ENCODE peak calls at places on chromosomes 5 and 9, in six cellular contexts. R, N, L, B, A and D are unnamed samples.

GRCh38 chr5:137566118-137566541 is 67.0 kb upstream of the SPOCK1 start:
- ATAC-seq in R (no peak), N (no peak), L (no peak), B (no peak), A (no peak), D (no peak)

GRCh38 chr9:88237454-88238280 is 99.4 kb upstream of the SPATA31C2 start:
- ATAC-seq in R (no peak), N (no peak), L (no peak), B (no peak), A (no peak), D (no peak)

GRCh38 chr5:67192719-67193464 is 3.7 kb downstream of the CD180 start:
- ATAC-seq in R (no peak), N (no peak), L (no peak), B (no peak), A (peak; percentile 49), D (peak; percentile 20)

GRCh38 chr5:132998553-132998952 is 27.8 kb downstream of the ZCCHC10 start:
- ATAC-seq in R (no peak), N (no peak), L (no peak), B (no peak), A (no peak), D (no peak)

GRCh38 chr5:90558344-90559192 is at the start of gene ADGRV1:
- ATAC-seq in R (peak; percentile 85), N (peak; percentile 99), L (peak; percentile 98), B (peak; percentile 93), A (peak; percentile 37), D (peak; percentile 67)

GRCh38 chr9:126834672-126835071 is 25.8 kb upstream of the ZBTB34 start:
- ATAC-seq in R (no peak), N (no peak), L (no peak), B (no peak), A (no peak), D (no peak)

GRCh38 chr5:170287532-170287931 is 10.0 kb downstream of the LCP2 start:
- ATAC-seq in R (no peak), N (peak; percentile 57), L (no peak), B (no peak), A (no peak), D (peak; percentile 84)

GRCh38 chr5:132826424-132827082 is 3.9 kb downstream of the SHROOM1 start:
- ATAC-seq in R (no peak), N (no peak), L (no peak), B (no peak), A (no peak), D (no peak)

GRCh38 chr9:4167728-4168127 is 132.1 kb downstream of the GLIS3 start:
- ATAC-seq in R (peak; percentile 33), N (peak; percentile 41), L (no peak), B (no peak), A (no peak), D (no peak)

GRCh38 chr5:126046275-126046674 is 376.9 kb upstream of the GRAMD2B start:
- ATAC-seq in R (no peak), N (no peak), L (no peak), B (no peak), A (no peak), D (no peak)

GRCh38 chr5:126044931-126045565 is 378.2 kb upstream of the GRAMD2B start:
- ATAC-seq in R (no peak), N (no peak), L (no peak), B (no peak), A (no peak), D (no peak)

GRCh38 chr5:126043684-126044083 is 379.5 kb upstream of the GRAMD2B start:
- ATAC-seq in R (no peak), N (no peak), L (no peak), B (no peak), A (no peak), D (no peak)

GRCh38 chr5:126046996-126047395 is 376.2 kb upstream of the GRAMD2B start:
- ATAC-seq in R (no peak), N (no peak), L (no peak), B (no peak), A (no peak), D (no peak)

GRCh38 chr5:126044111-126044668 is 379.0 kb upstream of the GRAMD2B start:
- ATAC-seq in R (no peak), N (no peak), L (no peak), B (no peak), A (no peak), D (no peak)
- TF ChIP-seq EP300 in R (no peak), N (no peak), L (no peak), B (no peak), A (no peak), D (no peak)

GRCh38 chr9:129497837-129498450 is 123.0 kb downstream of the C9orf50 start:
- ATAC-seq in R (no peak), N (no peak), L (no peak), B (no peak), A (no peak), D (no peak)
- H3K4me3 ChIP-seq in R (peak overlapping the region; percentile 63), N (no peak overlapping the region), L (peak overlapping the region; percentile 79), B (no peak overlapping the region), A (no peak overlapping the region), D (peak overlapping the region; percentile 79)

GRCh38 chr5:72244862-72245371 is 75.1 kb downstream of the MRPS27 start:
- ATAC-seq in R (peak; percentile 92), N (no peak), L (peak; percentile 83), B (peak; percentile 92), A (peak; percentile 95), D (peak; percentile 34)

GRCh38 chr5:72246239-72246580 is 73.8 kb downstream of the MRPS27 start:
- ATAC-seq in R (no peak), N (no peak), L (no peak), B (peak; percentile 86), A (no peak), D (peak; percentile 55)

GRCh38 chr5:72248352-72249032 is 71.5 kb downstream of the MRPS27 start:
- ATAC-seq in R (peak; percentile 68), N (no peak), L (no peak), B (no peak), A (no peak), D (peak; percentile 65)

GRCh38 chr5:72245517-72246238 is 74.4 kb downstream of the MRPS27 start:
- ATAC-seq in R (no peak), N (no peak), L (no peak), B (peak; percentile 13), A (no peak), D (no peak)

DNA sequence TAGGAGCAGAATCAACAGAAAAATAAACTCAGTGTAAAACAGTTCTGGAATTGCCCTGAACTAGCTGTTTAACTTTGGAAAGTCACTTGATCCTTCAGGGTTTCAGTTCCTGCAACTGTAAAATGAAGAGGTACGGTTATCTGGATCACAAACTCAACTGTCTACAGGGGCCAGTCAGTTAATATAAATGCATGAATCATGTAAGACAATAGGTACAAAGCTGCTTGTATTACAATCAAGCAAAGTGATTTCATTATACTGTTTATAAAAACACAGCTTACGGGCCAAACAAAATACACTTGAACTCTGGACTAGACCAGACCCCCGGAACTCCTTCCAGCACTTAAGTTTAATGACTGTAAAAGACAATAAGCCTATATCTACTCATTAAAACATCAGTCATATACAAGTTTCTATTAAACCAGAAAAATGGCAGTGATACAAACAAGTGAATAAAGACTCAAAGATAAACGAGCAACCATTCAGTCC is 73.0 kb downstream of the MRPS27 start:
- ATAC-seq in R (no peak), N (no peak), L (no peak), B (peak; percentile 17), A (no peak), D (no peak)
- TF ChIP-seq POLR2A in R (no peak), N (no peak), L (no peak), B (no peak), A (no peak), D (no peak)

DNA sequence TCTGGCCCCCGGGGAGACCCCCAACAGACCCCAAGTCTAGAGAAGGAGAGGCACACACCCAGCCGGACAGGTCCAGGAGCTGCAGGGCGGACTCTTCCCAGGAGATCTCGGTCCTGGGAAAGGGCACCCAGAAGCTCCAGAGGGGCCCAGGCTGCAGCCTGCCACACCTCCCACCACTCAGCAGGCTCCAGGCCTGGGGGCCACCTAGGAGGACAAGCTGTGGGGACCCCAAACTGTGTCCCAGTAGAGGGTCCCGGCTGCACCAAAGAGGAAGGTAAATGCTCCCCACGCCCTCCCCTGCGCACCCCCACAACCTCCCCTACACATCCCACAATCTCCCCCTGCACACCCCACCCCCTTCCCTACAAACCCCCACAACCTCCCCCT is 48.5 kb downstream of the PLEKHG4B start:
- ATAC-seq in R (no peak), N (peak; percentile 4), L (peak; percentile 14), B (no peak), A (no peak), D (no peak)
- TF ChIP-seq EP300 in R (no peak), N (no peak), L (no peak), B (no peak), A (no peak), D (no peak)

DNA sequence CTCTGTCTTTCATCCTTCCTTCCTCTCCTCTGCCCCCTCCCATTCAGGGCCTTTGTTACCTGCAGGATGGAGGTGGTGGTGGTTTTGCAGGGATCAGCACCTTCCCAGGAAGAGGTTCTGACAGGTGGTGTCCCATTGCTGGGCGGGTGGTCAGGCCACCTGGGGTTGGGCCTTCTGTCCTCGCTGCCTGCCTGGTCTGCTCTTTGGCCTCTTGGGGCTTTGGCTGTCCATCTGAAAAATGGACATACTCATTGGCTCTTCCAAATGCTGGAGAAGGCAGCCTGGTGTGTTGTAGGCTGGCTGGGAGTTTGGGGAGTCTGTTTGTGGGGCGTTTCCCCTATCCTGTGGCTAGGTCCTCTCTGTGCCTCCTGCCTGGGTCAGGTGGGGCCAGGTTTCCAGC is 4.3 kb downstream of the RXRA start:
- ATAC-seq in R (no peak), N (no peak), L (no peak), B (no peak), A (no peak), D (no peak)
- H3K4me3 ChIP-seq in R (no peak overlapping the region), N (no peak overlapping the region), L (no peak overlapping the region), B (no peak overlapping the region), A (no peak overlapping the region), D (no peak overlapping the region)

GRCh38 chr9:85940275-85940831 is 593 bp upstream of the NAA35 start:
- ATAC-seq in R (no peak), N (no peak), L (no peak), B (no peak), A (no peak), D (no peak)

GRCh38 chr9:85941966-85942912 is 1.3 kb downstream of the NAA35 start:
- ATAC-seq in R (no peak), N (no peak), L (no peak), B (no peak), A (no peak), D (no peak)

GRCh38 chr9:85942913-85943729 is 2.2 kb downstream of the NAA35 start:
- ATAC-seq in R (no peak), N (no peak), L (no peak), B (no peak), A (no peak), D (no peak)

GRCh38 chr9:85941617-85941930 is 628 bp downstream of the NAA35 start:
- ATAC-seq in R (no peak), N (no peak), L (no peak), B (no peak), A (no peak), D (no peak)

GRCh38 chr9:85940832-85941616 is at the start of gene NAA35:
- ATAC-seq in R (peak; percentile 90), N (peak; percentile 98), L (peak; percentile 91), B (peak; percentile 90), A (peak; percentile 86), D (peak; percentile 96)
- TF ChIP-seq POLR2A in R (peak; percentile 74), N (peak; percentile 76), L (peak; percentile 80), B (no peak), A (peak; percentile 85), D (peak; percentile 54)